ENCODE peak calls at places on chromosomes 5 and 9, in four cellular contexts. One of them, this sample, is unnamed.

GRCh38 chr5:155013526-155013925 is at the start of gene KIF4B:
- DNase-seq in mucosa of descending colon: no peak
- DNase-seq in fibroblast of lung: no peak
- DNase-seq in heart right ventricle: no peak
- DNase-seq in this sample: no peak

GRCh38 chr5:154302181-154302580 is 111.6 kb downstream of the GALNT10 start:
- DNase-seq in mucosa of descending colon: no peak
- DNase-seq in heart right ventricle: peak
- DNase-seq in fibroblast of lung: peak
- DNase-seq in this sample: no peak

GRCh38 chr5:78781611-78782356 is 133.2 kb upstream of the LHFPL2 start:
- DNase-seq in fibroblast of lung: peak
- DNase-seq in mucosa of descending colon: no peak
- DNase-seq in heart right ventricle: no peak
- DNase-seq in this sample: no peak

GRCh38 chr5:168925160-168925559 is 346.0 kb upstream of the PANK3 start:
- DNase-seq in mucosa of descending colon: no peak
- DNase-seq in fibroblast of lung: no peak
- DNase-seq in heart right ventricle: no peak
- DNase-seq in this sample: no peak

GRCh38 chr9:126611592-126612328 is 2.0 kb upstream of the LMX1B start:
- DNase-seq in mucosa of descending colon: peak
- DNase-seq in fibroblast of lung: peak
- DNase-seq in heart right ventricle: peak
- DNase-seq in this sample: peak

GRCh38 chr5:157900644-157901043 is 41.7 kb upstream of the CLINT1 start:
- DNase-seq in fibroblast of lung: no peak
- DNase-seq in heart right ventricle: no peak
- DNase-seq in mucosa of descending colon: no peak
- DNase-seq in this sample: peak

GRCh38 chr9:6811436-6811835 is 53.7 kb downstream of the KDM4C start:
- DNase-seq in heart right ventricle: no peak
- DNase-seq in mucosa of descending colon: no peak
- DNase-seq in fibroblast of lung: no peak
- DNase-seq in this sample: no peak

GRCh38 chr5:140996055-140996454 is 29.8 kb downstream of the PCDHAC2 start:
- DNase-seq in mucosa of descending colon: no peak
- DNase-seq in heart right ventricle: no peak
- DNase-seq in fibroblast of lung: no peak
- DNase-seq in this sample: no peak

GRCh38 chr5:119275873-119276214 is 80.0 kb upstream of the TNFAIP8 start:
- DNase-seq in mucosa of descending colon: no peak
- DNase-seq in fibroblast of lung: no peak
- DNase-seq in heart right ventricle: no peak
- DNase-seq in this sample: no peak

GRCh38 chr9:112396872-112397271 is 17.0 kb downstream of the HSDL2 start:
- DNase-seq in fibroblast of lung: no peak
- DNase-seq in heart right ventricle: no peak
- DNase-seq in mucosa of descending colon: no peak
- DNase-seq in this sample: no peak

GRCh38 chr9:130539473-130540223 is 39.7 kb upstream of the FUBP3 start:
- DNase-seq in mucosa of descending colon: no peak
- DNase-seq in fibroblast of lung: peak
- DNase-seq in heart right ventricle: no peak
- DNase-seq in this sample: no peak

GRCh38 chr9:137945581-137945980 is 68.0 kb downstream of the CACNA1B start:
- DNase-seq in fibroblast of lung: peak
- DNase-seq in heart right ventricle: no peak
- DNase-seq in mucosa of descending colon: no peak
- DNase-seq in this sample: no peak

GRCh38 chr5:137254153-137254552 is 245.0 kb downstream of the SPOCK1 start:
- DNase-seq in mucosa of descending colon: no peak
- DNase-seq in fibroblast of lung: no peak
- DNase-seq in heart right ventricle: no peak
- DNase-seq in this sample: no peak

GRCh38 chr9:111842313-111842712 is 47.6 kb upstream of the SHOC1 start:
- DNase-seq in fibroblast of lung: peak
- DNase-seq in mucosa of descending colon: no peak
- DNase-seq in heart right ventricle: no peak
- DNase-seq in this sample: no peak

GRCh38 chr5:145941096-145941676 is 4.8 kb downstream of the SH3RF2 start:
- DNase-seq in heart right ventricle: no peak
- DNase-seq in mucosa of descending colon: no peak
- DNase-seq in fibroblast of lung: no peak
- DNase-seq in this sample: no peak

GRCh38 chr5:82356808-82357671 is 78.9 kb upstream of the RPS23 start:
- DNase-seq in fibroblast of lung: peak
- DNase-seq in mucosa of descending colon: peak
- DNase-seq in heart right ventricle: peak
- DNase-seq in this sample: no peak

GRCh38 chr9:132365986-132366385 is 11.2 kb upstream of the SETX start:
- DNase-seq in fibroblast of lung: no peak
- DNase-seq in heart right ventricle: no peak
- DNase-seq in mucosa of descending colon: no peak
- DNase-seq in this sample: no peak
- H3K4me3 ChIP-seq in fibroblast of lung: no peak
- H3K4me3 ChIP-seq in heart right ventricle: no peak
- H3K4me3 ChIP-seq in mucosa of descending colon: no peak
- H3K4me3 ChIP-seq in this sample: no peak

GRCh38 chr9:121266906-121267650 is 884 bp upstream of the GSN start:
- DNase-seq in mucosa of descending colon: peak
- DNase-seq in fibroblast of lung: no peak
- DNase-seq in heart right ventricle: peak
- DNase-seq in this sample: no peak
- H3K4me3 ChIP-seq in mucosa of descending colon: no peak
- H3K4me3 ChIP-seq in fibroblast of lung: no peak
- H3K4me3 ChIP-seq in heart right ventricle: peak
- H3K4me3 ChIP-seq in this sample: peak

DNA sequence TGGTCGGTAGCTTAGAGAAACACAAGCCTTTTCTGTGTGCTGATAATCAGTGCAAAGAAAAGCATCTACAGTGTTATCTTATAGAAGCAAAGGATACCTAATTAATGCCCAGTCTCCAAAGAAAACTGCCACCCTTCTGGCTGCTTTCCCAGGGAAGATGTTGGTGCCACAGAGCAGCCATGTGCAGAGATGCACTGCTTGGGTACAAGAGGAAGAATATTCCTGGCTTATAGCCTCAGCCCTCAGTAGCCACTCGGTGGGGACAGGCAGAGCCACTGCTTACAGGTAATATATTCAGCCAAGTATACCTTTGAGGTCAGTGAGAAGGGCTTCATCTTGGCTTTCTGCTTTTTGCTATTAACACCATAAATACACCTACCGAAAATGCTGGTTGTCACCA is 185.3 kb downstream of the PCSK1 start:
- DNase-seq in heart right ventricle: no peak
- DNase-seq in mucosa of descending colon: no peak
- DNase-seq in fibroblast of lung: no peak
- DNase-seq in this sample: no peak
- H3K4me3 ChIP-seq in heart right ventricle: peak
- H3K4me3 ChIP-seq in mucosa of descending colon: no peak
- H3K4me3 ChIP-seq in fibroblast of lung: no peak
- H3K4me3 ChIP-seq in this sample: no peak

DNA sequence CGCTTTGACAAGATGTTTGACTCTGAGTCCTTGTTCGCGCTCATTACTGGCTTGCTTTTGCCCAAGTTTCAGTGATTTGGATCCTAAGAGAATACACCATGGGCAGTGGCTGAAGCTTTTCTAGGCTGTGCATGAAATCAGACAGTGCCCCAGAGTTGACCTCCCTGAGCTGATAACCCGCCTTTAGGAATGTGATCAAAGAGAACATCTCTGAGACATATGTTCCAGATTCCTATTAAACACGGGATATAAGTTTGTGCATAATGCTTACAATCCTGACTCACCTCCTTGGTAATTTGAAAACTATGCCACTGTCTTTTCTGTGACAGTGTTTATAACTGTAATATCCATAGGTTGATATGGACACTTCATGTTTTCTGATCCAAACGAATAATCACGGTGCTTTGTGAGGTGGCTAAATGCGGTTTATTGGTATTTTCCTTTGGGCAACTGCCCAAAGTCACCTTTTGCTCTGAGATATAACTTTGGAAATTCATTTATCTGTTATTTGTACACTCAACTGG is 732.9 kb downstream of the MTRR start:
- DNase-seq in heart right ventricle: no peak
- DNase-seq in mucosa of descending colon: no peak
- DNase-seq in fibroblast of lung: no peak
- DNase-seq in this sample: no peak
- H3K4me3 ChIP-seq in heart right ventricle: no peak
- H3K4me3 ChIP-seq in mucosa of descending colon: no peak
- H3K4me3 ChIP-seq in fibroblast of lung: no peak
- H3K4me3 ChIP-seq in this sample: no peak

DNA sequence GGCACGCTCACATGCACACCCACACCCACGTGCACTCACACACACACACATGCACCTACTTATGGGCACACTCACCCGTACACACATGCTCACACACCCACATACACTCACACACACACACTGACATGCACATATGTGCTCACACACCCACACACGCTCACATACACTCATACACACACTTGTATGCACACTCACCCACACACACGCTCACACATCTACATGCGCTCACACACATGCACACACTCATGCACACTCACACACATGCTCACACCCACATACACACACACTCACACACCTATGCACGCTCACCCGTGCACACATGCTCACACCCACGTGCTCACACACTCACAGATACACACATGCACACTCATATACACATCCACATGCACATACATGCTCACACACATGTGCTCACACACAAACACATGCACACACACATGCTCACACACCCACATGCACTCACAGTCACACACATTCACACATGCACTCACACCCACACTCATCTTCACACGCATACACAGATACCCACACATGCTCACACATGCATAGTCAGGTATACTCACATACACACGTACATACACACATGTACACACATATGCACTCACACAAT is 138.3 kb downstream of the OLFM1 start:
- DNase-seq in fibroblast of lung: no peak
- DNase-seq in heart right ventricle: no peak
- DNase-seq in mucosa of descending colon: no peak
- DNase-seq in this sample: no peak
- H3K4me3 ChIP-seq in fibroblast of lung: no peak
- H3K4me3 ChIP-seq in heart right ventricle: no peak
- H3K4me3 ChIP-seq in mucosa of descending colon: no peak
- H3K4me3 ChIP-seq in this sample: no peak

DNA sequence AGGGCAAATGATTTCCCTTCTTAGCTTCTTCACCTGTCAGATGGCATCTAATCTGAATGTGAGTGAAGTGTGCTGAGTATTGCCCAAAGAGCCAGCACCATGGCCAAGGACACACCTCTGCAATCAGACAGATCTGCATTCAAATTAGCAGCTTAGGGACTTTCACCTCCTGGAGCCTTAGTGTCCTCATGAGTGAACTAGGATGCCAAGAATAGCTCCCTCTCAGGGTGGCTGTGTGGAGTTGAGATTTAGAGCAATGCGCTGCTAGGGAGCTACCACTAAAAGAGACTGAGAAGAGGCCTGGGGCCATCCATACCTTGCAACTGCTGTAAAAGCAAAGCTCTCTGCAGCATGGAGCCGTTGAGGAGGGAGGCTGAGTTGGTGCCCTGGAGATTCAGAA is 1.4 kb downstream of the CIZ1 start:
- DNase-seq in fibroblast of lung: no peak
- DNase-seq in heart right ventricle: no peak
- DNase-seq in mucosa of descending colon: no peak
- DNase-seq in this sample: no peak
- H3K4me3 ChIP-seq in fibroblast of lung: peak
- H3K4me3 ChIP-seq in heart right ventricle: no peak
- H3K4me3 ChIP-seq in mucosa of descending colon: no peak
- H3K4me3 ChIP-seq in this sample: no peak

GRCh38 chr9:123551636-123552203 is 195.7 kb downstream of the CRB2 start:
- DNase-seq in fibroblast of lung: no peak
- DNase-seq in mucosa of descending colon: no peak
- DNase-seq in heart right ventricle: no peak
- DNase-seq in this sample: peak
- H3K4me3 ChIP-seq in fibroblast of lung: no peak
- H3K4me3 ChIP-seq in mucosa of descending colon: no peak
- H3K4me3 ChIP-seq in heart right ventricle: no peak
- H3K4me3 ChIP-seq in this sample: no peak

This sample was measured in H7.